ENCODE peak calls at places on chromosomes 2 and 18, in eight cellular contexts. G is left ventricle myocardium inferior, T is spleen, W is psoas muscle, N is PC-3, X is Peyer's patch, B is HCT116, F is heart left ventricle. S is an unnamed sample. For H3K4me1, the result is how much of the 10 kb centered on the place peaks cover.

GRCh38 chr18:11654736-11655604 is 34.1 kb upstream of the GNAL start:
- DNase-seq in F (peak), B (peak), N (peak), X (peak), W (peak), T (no peak), G (peak), S (peak)

GRCh38 chr18:75071866-75072671 is 136.9 kb downstream of the PTGR3 start:
- DNase-seq in X (peak), G (no peak), N (no peak), F (no peak), W (no peak), B (no peak), T (peak), S (no peak)

GRCh38 chr2:240798327-240798905 is 21.6 kb downstream of the KIF1A start:
- DNase-seq in G (no peak), B (no peak), T (no peak), X (no peak), F (peak), W (no peak), N (no peak), S (no peak)

GRCh38 chr2:101956465-101957030 is 35.2 kb upstream of the IL1R2 start:
- DNase-seq in N (no peak), G (no peak), B (no peak), F (no peak), W (no peak), T (no peak), X (no peak), S (no peak)

GRCh38 chr2:235677276-235677788 is 183.5 kb downstream of the AGAP1 start:
- DNase-seq in N (no peak), G (no peak), X (no peak), W (no peak), T (no peak), F (no peak), B (no peak), S (no peak)

GRCh38 chr2:113876503-113877387 is 13.1 kb upstream of the ACTR3 start:
- DNase-seq in T (peak), F (no peak), W (no peak), N (peak), G (no peak), X (peak), B (peak), S (peak)

GRCh38 chr2:177908824-177909223 is 163.8 kb downstream of the PDE11A start:
- DNase-seq in T (no peak), B (no peak), G (no peak), F (no peak), X (no peak), N (no peak), W (no peak), S (no peak)

GRCh38 chr18:58028109-58028784 is 15.8 kb upstream of the NEDD4L start:
- DNase-seq in N (no peak), T (no peak), W (no peak), B (no peak), F (no peak), X (no peak), G (no peak), S (no peak)

GRCh38 chr2:152432206-152432653 is 97.3 kb downstream of the FMNL2 start:
- DNase-seq in X (no peak), F (peak), T (no peak), N (peak), G (no peak), B (no peak), W (peak), S (peak)

GRCh38 chr2:79860233-79861058 is 347.6 kb downstream of the CTNNA2 start:
- DNase-seq in X (no peak), B (no peak), G (no peak), T (no peak), F (no peak), N (peak), W (no peak), S (no peak)

GRCh38 chr2:80303825-80304521 is 579 bp downstream of the LRRTM1 start:
- DNase-seq in B (no peak), F (no peak), T (no peak), G (no peak), W (no peak), X (no peak), N (no peak), S (no peak)

GRCh38 chr2:75558786-75559428 is 1.8 kb downstream of the EVA1A start:
- DNase-seq in N (no peak), X (no peak), B (no peak), W (no peak), G (no peak), F (no peak), T (no peak), S (no peak)

GRCh38 chr2:204550738-204551137 is 5.5 kb downstream of the PARD3B start:
- DNase-seq in B (no peak), T (no peak), X (no peak), F (no peak), W (no peak), G (no peak), N (peak), S (peak)

GRCh38 chr18:36372902-36373301 is 75.4 kb downstream of the FHOD3 start:
- DNase-seq in N (peak), F (no peak), W (no peak), X (no peak), G (no peak), B (no peak), T (no peak), S (peak)

GRCh38 chr18:29003194-29003593 is 826.3 kb upstream of the CDH2 start:
- DNase-seq in G (no peak), T (no peak), X (no peak), B (no peak), N (peak), F (no peak), W (no peak), S (no peak)

GRCh38 chr2:52128081-52128480 is 1096.1 kb upstream of the NRXN1 start:
- DNase-seq in B (no peak), N (no peak), G (no peak), F (no peak), T (no peak), X (no peak), W (no peak), S (no peak)

GRCh38 chr2:212547716-212548458 is 9.3 kb upstream of the ERBB4 start:
- DNase-seq in T (no peak), W (no peak), F (no peak), X (no peak), N (peak), B (no peak), G (no peak), S (peak)

GRCh38 chr2:219575566-219576504 is 3.7 kb downstream of the INHA start:
- DNase-seq in X (no peak), W (no peak), N (no peak), G (no peak), T (no peak), F (no peak), B (no peak), S (no peak)

GRCh38 chr2:72695676-72696075 is 130.2 kb downstream of the EXOC6B start:
- DNase-seq in F (no peak), W (no peak), B (no peak), G (no peak), T (no peak), N (no peak), X (no peak), S (no peak)

GRCh38 chr2:126399001-126399400 is 257.0 kb upstream of the GYPC start:
- DNase-seq in W (no peak), F (no peak), B (no peak), G (no peak), N (no peak), X (no peak), T (no peak), S (no peak)

GRCh38 chr2:193963472-193964119 is 1693.4 kb upstream of the SLC39A10 start:
- DNase-seq in G (no peak), F (no peak), W (no peak), B (peak), X (no peak), T (no peak), N (peak), S (peak)
- TF ChIP-seq CTCF in G (no peak), F (no peak), W (no peak), B (peak), X (no peak), T (no peak), N (peak), S (peak)

GRCh38 chr2:38095079-38095478 is 19.1 kb upstream of the CYP1B1 start:
- DNase-seq in W (no peak), G (no peak), T (no peak), X (no peak), N (no peak), B (no peak), F (no peak), S (no peak)
- H3K4me1 ChIP-seq in W (under half), G (half or more), T (under half), X (under half), N (under half), B (under half), F (under half), S (under half)

GRCh38 chr2:217392930-217393584 is 533.2 kb upstream of the TNP1 start:
- DNase-seq in N (no peak), G (no peak), W (no peak), F (no peak), X (no peak), B (no peak), T (no peak), S (no peak)
- H3K27ac ChIP-seq in N (no peak), G (peak), W (peak), F (peak), X (no peak), B (no peak), T (no peak), S (peak)

GRCh38 chr2:44920751-44921150 is 20.8 kb upstream of the SIX3 start:
- DNase-seq in T (no peak), N (no peak), F (no peak), B (no peak), W (no peak), X (no peak), G (no peak), S (no peak)
- TF ChIP-seq CTCF in T (no peak), N (no peak), F (no peak), B (no peak), W (no peak), X (no peak), G (no peak), S (no peak)

DNA sequence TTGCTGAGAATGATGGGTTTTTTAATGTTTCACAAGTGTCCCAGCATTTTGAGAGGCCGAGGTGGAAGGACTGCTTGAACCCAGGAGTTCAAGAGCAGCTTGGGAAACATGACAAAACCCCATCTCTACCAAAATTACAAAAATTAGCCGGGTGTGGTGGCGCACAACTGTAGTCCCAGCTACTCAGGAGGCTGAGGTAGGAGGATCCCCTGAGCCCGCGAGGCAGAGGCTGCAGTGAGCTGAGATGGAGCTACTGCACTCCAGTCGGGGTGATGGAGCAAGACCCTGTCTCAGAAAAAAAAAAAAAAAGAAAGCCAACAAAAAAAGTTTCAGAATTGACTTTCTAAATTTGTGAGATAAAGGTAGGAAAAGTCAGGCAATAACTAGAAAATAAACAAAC is 8.7 kb downstream of the TFCP2L1 start:
- DNase-seq in B (no peak), X (no peak), N (no peak), T (no peak), F (no peak), G (no peak), W (no peak), S (no peak)
- H3K4me1 ChIP-seq in B (under half), X (under half), N (under half), T (under half), F (under half), G (under half), W (under half), S (under half)

GRCh38 chr2:207546822-207547221 is 17.1 kb downstream of the CREB1 start:
- DNase-seq in B (no peak), W (no peak), X (no peak), T (no peak), F (no peak), N (no peak), G (no peak), S (no peak)
- H3K27ac ChIP-seq in B (no peak), W (no peak), X (no peak), T (no peak), F (no peak), N (no peak), G (no peak), S (no peak)

GRCh38 chr2:8265827-8266226 is 416.0 kb upstream of the ID2 start:
- DNase-seq in T (no peak), X (no peak), W (no peak), N (no peak), B (no peak), G (no peak), F (no peak), S (no peak)
- TF ChIP-seq CTCF in T (no peak), X (no peak), W (no peak), N (no peak), B (no peak), G (no peak), F (no peak), S (no peak)

GRCh38 chr2:140416577-140416976 is 1636.4 kb upstream of the NXPH2 start:
- DNase-seq in N (no peak), F (no peak), X (no peak), G (no peak), T (no peak), B (no peak), W (no peak), S (no peak)
- H3K4me1 ChIP-seq in N (under half), F (under half), X (under half), G (under half), T (under half), B (under half), W (under half), S (under half)

GRCh38 chr2:167209784-167210183 is 321.5 kb downstream of the XIRP2 start:
- DNase-seq in F (no peak), T (no peak), W (no peak), B (no peak), G (no peak), X (no peak), N (no peak), S (no peak)
- H3K27ac ChIP-seq in F (no peak), T (no peak), W (peak), B (no peak), G (peak), X (no peak), N (no peak), S (no peak)